ENCODE peak calls at places on chromosomes 5 and 9, in four cellular contexts. I is naive thymus-derived CD4-positive, alpha-beta T cell; C is GM23338; Q is DND-41. G is an unnamed sample. For H3K4me1 and H3K36me3, the result is how much of the 10 kb centered on the place peaks cover.

GRCh38 chr5:6568909-6569308 is 63.9 kb downstream of the NSUN2 start:
- DNase-seq in I (no peak), C (no peak), Q (no peak), G (no peak)

GRCh38 chr9:71036501-71036900 is 84.9 kb downstream of the TRPM3 start:
- DNase-seq in I (no peak), C (no peak), Q (no peak), G (peak)

GRCh38 chr9:95261890-95262289 is 55.6 kb downstream of the FANCC start:
- DNase-seq in I (no peak), C (no peak), Q (no peak), G (no peak)

GRCh38 chr5:159050408-159051091 is 49.2 kb downstream of the EBF1 start:
- DNase-seq in I (no peak), C (no peak), Q (no peak), G (no peak)

GRCh38 chr5:158423623-158424200 is 564.8 kb upstream of the CLINT1 start:
- DNase-seq in I (no peak), C (no peak), Q (no peak), G (no peak)

GRCh38 chr9:16710888-16711287 is 159.6 kb downstream of the BNC2 start:
- DNase-seq in I (no peak), C (peak), Q (no peak), G (no peak)

GRCh38 chr9:90915693-90916092 is 114.1 kb downstream of the SYK start:
- DNase-seq in I (no peak), C (peak), Q (peak), G (no peak)

GRCh38 chr9:120398286-120398685 is 181.7 kb downstream of the CDK5RAP2 start:
- DNase-seq in I (no peak), C (no peak), Q (no peak), G (no peak)

GRCh38 chr5:155193018-155193417 is 179.5 kb downstream of the KIF4B start:
- DNase-seq in I (no peak), C (peak), Q (no peak), G (no peak)

GRCh38 chr9:126435626-126436025 is 109.0 kb downstream of the MVB12B start:
- DNase-seq in I (no peak), C (no peak), Q (no peak), G (no peak)

GRCh38 chr5:17304282-17304681 is 86.9 kb downstream of the BASP1 start:
- DNase-seq in I (no peak), C (no peak), Q (no peak), G (no peak)

GRCh38 chr5:96146675-96147074 is 185.0 kb upstream of the ELL2 start:
- DNase-seq in I (no peak), C (peak), Q (no peak), G (no peak)

GRCh38 chr9:77977210-77977611 is 54.4 kb downstream of the GNAQ start:
- DNase-seq in I (peak), C (peak), Q (peak), G (peak)

GRCh38 chr5:81249240-81249639 is 16.1 kb downstream of the CKMT2 start:
- DNase-seq in I (no peak), C (no peak), Q (no peak), G (no peak)

GRCh38 chr9:13948037-13948436 is 365.9 kb downstream of the NFIB start:
- DNase-seq in I (no peak), C (no peak), Q (no peak), G (no peak)

GRCh38 chr9:8877753-8878494 is 1078.3 kb upstream of the DMAC1 start:
- DNase-seq in I (no peak), C (no peak), Q (no peak), G (no peak)

GRCh38 chr9:16022228-16022627 is 469.4 kb downstream of the CCDC171 start:
- DNase-seq in I (no peak), C (no peak), Q (no peak), G (no peak)

GRCh38 chr9:89631381-89631780 is 26.6 kb downstream of the GADD45G start:
- DNase-seq in I (no peak), C (no peak), Q (no peak), G (peak)

GRCh38 chr9:87676976-87677775 is 48.7 kb upstream of the CTSL start:
- DNase-seq in I (no peak), C (no peak), Q (no peak), G (no peak)

GRCh38 chr5:32432633-32433032 is 11.9 kb downstream of the ZFR start:
- DNase-seq in I (no peak), C (no peak), Q (no peak), G (no peak)

GRCh38 chr5:8577792-8578191 is 708.8 kb downstream of the MTRR start:
- DNase-seq in I (no peak), C (no peak), Q (no peak), G (no peak)

GRCh38 chr9:37776328-37776727 is 8.5 kb downstream of the EXOSC3 start:
- DNase-seq in I (no peak), C (no peak), Q (no peak), G (no peak)

GRCh38 chr5:370311-370958 is 48.9 kb downstream of the AHRR start:
- DNase-seq in I (no peak), C (no peak), Q (no peak), G (peak)

GRCh38 chr9:5843450-5844249 is 10.7 kb upstream of the ERMP1 start:
- DNase-seq in I (peak), C (no peak), Q (no peak), G (no peak)

GRCh38 chr5:134569758-134570364 is 44.4 kb downstream of the JADE2 start:
- DNase-seq in I (no peak), C (no peak), Q (no peak), G (no peak)

GRCh38 chr5:9239071-9239470 is 306.8 kb downstream of the SEMA5A start:
- DNase-seq in I (no peak), C (no peak), Q (no peak), G (no peak)

GRCh38 chr5:34891981-34892380 is 23.3 kb downstream of the RAD1 start:
- DNase-seq in I (no peak), C (no peak), Q (no peak), G (no peak)

DNA sequence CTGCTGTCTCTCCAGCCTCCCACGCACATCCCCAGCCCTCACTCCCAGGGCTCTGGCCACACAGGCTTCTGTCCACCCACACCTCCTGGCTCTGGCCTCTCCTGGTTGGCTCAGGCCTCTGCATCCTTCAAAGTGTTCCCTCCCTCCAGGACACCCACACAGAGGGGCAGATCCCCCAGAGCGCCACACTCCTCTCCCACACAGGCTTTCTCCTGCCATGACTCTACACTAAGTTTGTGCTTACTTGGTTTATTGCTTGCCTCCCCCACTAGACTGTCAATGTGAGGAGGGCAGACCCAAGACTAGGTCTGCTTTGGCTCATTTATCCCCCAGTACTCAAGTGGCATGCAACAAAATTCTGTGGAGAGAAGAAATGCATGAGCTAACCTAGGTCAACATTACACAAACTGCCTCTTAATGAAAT is 67.0 kb upstream of the SPOCK1 start:
- DNase-seq in I (no peak), C (no peak), Q (no peak), G (no peak)
- H3K4me1 ChIP-seq in I (under half), C (under half), Q (under half), G (under half)

GRCh38 chr5:172109749-172110148 is 78.3 kb downstream of the STK10 start:
- DNase-seq in I (no peak), C (no peak), Q (no peak), G (no peak)
- H3K36me3 ChIP-seq in I (under half), C (under half), Q (under half), G (under half)

DNA sequence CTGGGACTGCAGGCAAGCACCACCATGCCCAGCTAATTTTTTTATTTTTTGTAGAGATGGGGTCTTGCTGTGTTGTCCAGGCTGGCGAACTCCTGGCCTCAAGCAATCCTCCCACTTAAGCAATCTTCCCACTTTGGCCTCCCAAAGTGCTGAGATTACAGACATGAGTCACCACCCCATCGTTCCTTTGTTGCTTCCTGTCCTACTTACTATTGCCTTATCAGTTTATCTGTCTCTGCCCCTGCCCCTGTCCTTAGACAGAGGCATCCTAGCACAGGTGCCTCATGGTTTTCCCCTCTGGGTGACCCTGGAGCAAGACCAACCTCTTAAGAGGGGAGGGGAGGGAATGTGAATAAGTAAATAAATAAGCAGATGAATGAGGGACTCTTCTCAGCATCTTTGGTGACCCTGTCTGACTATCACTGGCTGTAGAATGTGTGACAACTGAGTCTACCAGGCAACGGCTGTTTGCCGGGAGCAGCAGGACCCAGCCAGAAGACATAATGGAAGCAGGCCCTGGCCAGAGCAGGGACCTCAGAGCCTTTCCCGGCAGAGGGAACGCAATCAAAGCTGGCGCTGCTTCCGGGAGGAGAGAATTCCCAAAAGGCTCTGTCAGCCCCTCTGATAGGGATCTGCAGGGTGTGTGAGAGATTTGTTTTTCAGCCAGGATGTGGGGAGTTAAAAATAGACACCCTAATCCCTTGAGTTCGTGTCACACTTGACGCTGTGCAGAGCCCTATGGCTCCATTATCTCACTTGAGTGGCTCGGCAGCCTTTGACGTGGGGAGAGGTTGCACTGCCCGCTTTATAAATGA is 43.8 kb upstream of the DAB2IP start:
- DNase-seq in I (no peak), C (no peak), Q (no peak), G (no peak)
- H3K4me1 ChIP-seq in I (under half), C (under half), Q (under half), G (under half)

GRCh38 chr5:66452109-66452508 is 144.1 kb upstream of the MAST4 start:
- DNase-seq in I (no peak), C (no peak), Q (no peak), G (no peak)
- H3K36me3 ChIP-seq in I (under half), C (under half), Q (under half), G (under half)

DNA sequence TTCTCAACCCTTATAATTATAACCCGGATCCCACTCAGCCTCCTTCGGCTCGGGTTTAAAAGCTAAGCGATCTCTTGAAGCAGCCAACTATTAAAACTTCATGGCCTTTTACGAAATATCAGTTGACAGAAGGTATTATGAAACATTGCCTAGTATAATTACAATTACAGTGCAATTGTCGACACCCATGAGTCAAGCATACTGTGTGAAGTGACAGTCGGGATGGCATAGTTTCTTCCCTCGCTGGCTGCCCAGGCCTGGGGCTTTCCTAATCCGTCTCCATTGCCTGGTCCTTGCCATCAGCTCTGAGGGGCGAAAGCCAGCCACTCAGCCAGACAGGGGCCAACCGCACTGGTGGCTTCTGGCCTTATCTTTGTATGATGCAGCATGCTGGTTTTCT is 285.3 kb upstream of the MAP3K1 start:
- DNase-seq in I (no peak), C (no peak), Q (no peak), G (no peak)
- H3K4me1 ChIP-seq in I (under half), C (under half), Q (under half), G (under half)

GRCh38 chr5:139295692-139296091 is 2.2 kb downstream of the MATR3 start:
- DNase-seq in I (no peak), C (no peak), Q (no peak), G (no peak)
- H3K36me3 ChIP-seq in I (under half), C (under half), Q (under half), G (under half)

DNA sequence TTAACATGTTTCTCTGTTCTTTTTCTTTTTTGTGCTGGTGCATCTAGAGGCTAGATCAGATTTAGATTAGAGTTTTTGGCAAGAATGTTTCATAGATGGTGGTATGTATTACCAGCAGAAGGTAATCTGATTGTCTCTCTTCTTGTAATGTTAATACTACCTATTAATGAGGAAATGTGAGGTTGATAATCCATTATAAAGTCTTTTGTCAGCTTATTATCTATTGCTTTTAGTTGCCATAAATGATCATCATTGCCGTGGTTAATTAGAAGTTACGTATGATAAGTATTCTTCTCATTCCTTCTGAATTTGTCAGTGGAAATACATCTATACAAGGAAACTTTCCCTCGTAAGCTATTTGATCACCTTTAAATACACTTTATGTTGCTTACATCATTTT is 135.0 kb downstream of the PAM start:
- DNase-seq in I (no peak), C (no peak), Q (no peak), G (no peak)
- H3K4me1 ChIP-seq in I (under half), C (under half), Q (under half), G (under half)

DNA sequence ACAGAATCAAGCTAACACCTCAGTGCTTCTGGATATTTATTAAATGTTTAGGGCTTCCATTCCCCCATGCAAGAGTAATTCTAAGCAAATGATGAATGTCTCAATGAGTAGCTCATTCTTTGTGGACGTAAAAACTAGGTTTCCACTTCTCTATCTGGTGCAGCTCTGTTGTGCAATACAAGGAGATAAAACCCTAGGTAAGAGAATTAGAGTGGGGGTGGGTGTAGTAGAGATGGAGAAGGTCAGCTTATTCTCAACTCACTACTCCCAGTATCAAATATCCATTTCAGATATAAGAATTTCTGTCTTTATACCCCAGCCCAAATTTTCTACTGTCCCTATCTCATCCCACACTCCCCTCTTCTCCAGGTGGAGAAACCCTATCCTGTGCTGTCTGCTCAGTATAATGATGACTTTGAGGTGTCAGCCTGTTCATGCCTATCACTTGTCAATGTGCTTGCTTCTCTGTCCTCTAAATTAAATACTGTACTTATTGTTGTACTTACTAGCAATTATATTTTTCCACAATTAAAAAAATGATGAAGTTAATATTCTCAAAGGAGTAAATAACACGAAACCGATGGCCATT is 4.3 kb upstream of the FYB1 start:
- DNase-seq in I (no peak), C (no peak), Q (no peak), G (no peak)
- H3K36me3 ChIP-seq in I (under half), C (under half), Q (under half), G (under half)

GRCh38 chr9:114059047-114059803 is 18.9 kb downstream of the AMBP start:
- DNase-seq in I (no peak), C (no peak), Q (no peak), G (no peak)

GRCh38 chr9:114060711-114061110 is 17.4 kb downstream of the AMBP start:
- DNase-seq in I (no peak), C (no peak), Q (no peak), G (no peak)

GRCh38 chr9:114060070-114060469 is 18.0 kb downstream of the AMBP start:
- DNase-seq in I (no peak), C (no peak), Q (no peak), G (peak)

GRCh38 chr9:114057161-114057560 is 20.9 kb downstream of the AMBP start:
- DNase-seq in I (no peak), C (no peak), Q (no peak), G (peak)

DNA sequence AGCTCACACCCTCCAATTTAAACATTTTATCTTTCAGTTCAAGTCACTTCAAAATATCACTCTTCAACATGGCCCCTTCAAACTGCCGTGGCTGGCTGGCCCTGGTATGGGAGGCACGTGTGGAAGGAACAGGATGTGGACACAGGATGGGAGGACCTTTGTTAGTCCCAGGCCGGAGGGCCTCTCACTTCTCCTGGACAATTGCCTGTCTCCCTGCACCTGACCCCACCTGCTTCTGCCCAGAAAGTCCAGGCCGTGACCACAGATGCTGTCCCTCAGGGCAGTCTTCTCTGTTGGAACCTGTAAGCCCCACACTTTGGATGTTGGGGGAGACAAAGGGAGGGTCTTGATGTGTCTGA is 19.4 kb downstream of the AMBP start:
- DNase-seq in I (no peak), C (no peak), Q (no peak), G (no peak)
- H3K4me1 ChIP-seq in I (under half), C (under half), Q (under half), G (under half)